ENCODE peak calls at places on chromosomes 5 and 9, in four cellular contexts. W is caudate nucleus, J is tibial artery, F is heart left ventricle. K is an unnamed sample.
A peak's percentile ranks its signal among the peaks of the same experiment; 100 is the strongest.

GRCh38 chr5:83197326-83197725 is 120.0 kb downstream of the XRCC4 start:
- DNase-seq in F (no peak), J (no peak), W (no peak), K (no peak)

GRCh38 chr9:115134941-115135340 is 17.0 kb upstream of the TNC start:
- DNase-seq in J (no peak), W (no peak), F (no peak), K (no peak)

GRCh38 chr5:154397652-154398406 is 48.0 kb upstream of the SAP30L start:
- DNase-seq in J (peak; percentile 50), F (peak; percentile 64), W (no peak), K (peak; percentile 43)

GRCh38 chr9:130173462-130173876 is 1.3 kb downstream of the NCS1 start:
- DNase-seq in W (no peak), J (peak; percentile 82), F (no peak), K (peak; percentile 44)

GRCh38 chr5:143635146-143635752 is 176.7 kb upstream of the HMHB1 start:
- DNase-seq in F (no peak), W (no peak), J (no peak), K (peak; percentile 16)

GRCh38 chr5:139796061-139796806 is 626 bp downstream of the PSD2 start:
- DNase-seq in F (no peak), J (no peak), W (no peak), K (no peak)

GRCh38 chr9:98445576-98445975 is 190.1 kb upstream of the TBC1D2 start:
- DNase-seq in F (no peak), J (no peak), W (no peak), K (no peak)

GRCh38 chr5:39328731-39329130 is 35.6 kb downstream of the C9 start:
- DNase-seq in W (no peak), J (no peak), F (no peak), K (no peak)

GRCh38 chr5:111932628-111933027 is 175.6 kb upstream of the NREP start:
- DNase-seq in J (no peak), W (no peak), F (peak; percentile 42), K (no peak)

GRCh38 chr9:128124451-128124850 is 3.1 kb downstream of the PTGES2 start:
- DNase-seq in F (peak; percentile 19), W (no peak), J (no peak), K (no peak)

GRCh38 chr9:111106202-111106601 is 67.9 kb upstream of the LPAR1 start:
- DNase-seq in J (no peak), W (no peak), F (no peak), K (no peak)

GRCh38 chr9:90872835-90873294 is 71.2 kb downstream of the SYK start:
- DNase-seq in J (no peak), W (no peak), F (no peak), K (no peak)

GRCh38 chr5:55303238-55303690 is 4.2 kb downstream of the DHX29 start:
- DNase-seq in F (no peak), W (no peak), J (no peak), K (peak; percentile 19)

GRCh38 chr9:224540-225520 is 10.2 kb downstream of the DOCK8 start:
- DNase-seq in J (no peak), F (no peak), W (no peak), K (no peak)

GRCh38 chr9:134736791-134737489 is 95.3 kb downstream of the COL5A1 start:
- DNase-seq in J (no peak), F (no peak), W (no peak), K (no peak)

GRCh38 chr9:70609542-70610286 is 195.3 kb upstream of the KLF9 start:
- DNase-seq in J (no peak), W (no peak), F (peak; percentile 82), K (no peak)

GRCh38 chr9:27482709-27483108 is 41.4 kb upstream of the IFNK start:
- DNase-seq in W (no peak), F (no peak), J (no peak), K (no peak)

GRCh38 chr5:9851458-9851857 is 221.3 kb upstream of the TAS2R1 start:
- DNase-seq in J (no peak), W (no peak), F (no peak), K (peak; percentile 31)

GRCh38 chr5:539469-540214 is 15.4 kb upstream of the SLC9A3 start:
- DNase-seq in W (no peak), J (no peak), F (peak; percentile 13), K (no peak)

GRCh38 chr9:8857330-8858249 is 1058.0 kb upstream of the DMAC1 start:
- DNase-seq in W (peak; percentile 50), J (peak; percentile 82), F (peak; percentile 73), K (peak; percentile 57)

GRCh38 chr5:27845248-27845647 is 806.9 kb upstream of the CDH9 start:
- DNase-seq in W (no peak), J (no peak), F (no peak), K (no peak)

GRCh38 chr9:135765416-135765815 is 63.4 kb downstream of the KCNT1 start:
- DNase-seq in W (no peak), J (no peak), F (no peak), K (no peak)

GRCh38 chr9:102669220-102669619 is 325.9 kb upstream of the CYLC2 start:
- DNase-seq in J (no peak), F (no peak), W (no peak), K (peak; percentile 13)

K was measured in thyroid gland.